ENCODE peak calls at places on chromosomes 11 and 22, in five cellular contexts. G, M, L, Y and V are unnamed samples.
A peak's percentile ranks its signal among the peaks of the same experiment; 100 is the strongest.

GRCh38 chr11:65569973-65570918 is at the start of gene ZNRD2:
- DNase-seq in G (peak; percentile 94), M (peak; percentile 98), Y (peak; percentile 97), L (peak; percentile 90), V (peak; percentile 99)

GRCh38 chr11:2096919-2097301 is 42.3 kb downstream of the IGF2 start:
- DNase-seq in G (no peak), L (no peak), M (no peak), Y (no peak), V (peak; percentile 64)

GRCh38 chr22:23856721-23857605 is 712 bp upstream of the SLC2A11 start:
- DNase-seq in M (peak; percentile 76), G (no peak), Y (peak; percentile 12), L (no peak), V (no peak)

GRCh38 chr22:47625013-47625385 is 862.5 kb downstream of the TBC1D22A start:
- DNase-seq in Y (no peak), G (no peak), L (no peak), M (no peak), V (no peak)

GRCh38 chr11:92852946-92853345 is 116.5 kb upstream of the MTNR1B start:
- DNase-seq in L (no peak), G (no peak), Y (no peak), M (peak; percentile 42), V (no peak)

GRCh38 chr11:121544956-121545355 is 92.2 kb upstream of the SORL1-AS1 start:
- DNase-seq in L (no peak), Y (no peak), G (peak; percentile 9), M (no peak), V (no peak)

GRCh38 chr11:26916805-26917204 is 77.1 kb upstream of the FIBIN start:
- DNase-seq in Y (no peak), L (no peak), M (no peak), G (no peak), V (no peak)

GRCh38 chr11:94198718-94199117 is 70.1 kb downstream of the PANX1 start:
- DNase-seq in L (no peak), G (no peak), Y (no peak), M (no peak), V (no peak)

GRCh38 chr11:134949121-134949591 is 537.1 kb upstream of the B3GAT1 start:
- DNase-seq in G (no peak), L (no peak), M (no peak), Y (no peak), V (no peak)

GRCh38 chr22:31286360-31287255 is 5.7 kb downstream of the PIK3IP1 start:
- DNase-seq in Y (no peak), M (no peak), G (no peak), L (no peak), V (no peak)

GRCh38 chr11:46279393-46280099 is 2.1 kb downstream of the CREB3L1 start:
- DNase-seq in Y (no peak), G (no peak), M (peak; percentile 79), L (no peak), V (no peak)

GRCh38 chr11:117610045-117610444 is 187.0 kb downstream of the DSCAML1 start:
- DNase-seq in M (no peak), Y (no peak), L (no peak), G (no peak), V (no peak)

GRCh38 chr11:119092880-119093665 is 8.4 kb downstream of the HMBS start:
- DNase-seq in G (no peak), L (no peak), M (peak; percentile 16), Y (no peak), V (no peak)

GRCh38 chr11:79438631-79439429 is 2.0 kb downstream of the TENM4 start:
- DNase-seq in M (peak; percentile 20), L (no peak), G (no peak), Y (peak; percentile 81), V (no peak)

GRCh38 chr22:20866716-20867115 is 7.9 kb downstream of the SNAP29 start:
- DNase-seq in G (no peak), M (no peak), L (no peak), Y (no peak), V (no peak)

GRCh38 chr11:74615311-74615710 is 22.9 kb downstream of the POLD3 start:
- DNase-seq in G (no peak), Y (no peak), M (no peak), L (no peak), V (no peak)

GRCh38 chr11:105177658-105178057 is 38.1 kb upstream of the CARD18 start:
- DNase-seq in G (no peak), L (no peak), M (no peak), Y (no peak), V (no peak)

GRCh38 chr11:35313066-35313765 is 106.1 kb downstream of the SLC1A2 start:
- DNase-seq in M (no peak), G (no peak), Y (no peak), L (no peak), V (no peak)

GRCh38 chr11:69700278-69701140 is 3.3 kb downstream of the FGF19 start:
- DNase-seq in G (no peak), M (peak; percentile 85), L (no peak), Y (peak; percentile 54), V (no peak)

GRCh38 chr11:32168924-32169323 is 78.0 kb downstream of the RCN1 start:
- DNase-seq in M (no peak), G (no peak), Y (no peak), L (no peak), V (no peak)

GRCh38 chr11:17477084-17477333 is 364 bp upstream of the ABCC8 start:
- DNase-seq in L (no peak), Y (no peak), M (no peak), G (no peak), V (no peak)

GRCh38 chr22:43209971-43210370 is 23.0 kb upstream of the TTLL12 start:
- DNase-seq in G (no peak), L (no peak), M (no peak), Y (no peak), V (no peak)

GRCh38 chr22:28711820-28712777 is 29.5 kb downstream of the CHEK2 start:
- DNase-seq in L (no peak), M (no peak), G (no peak), Y (no peak), V (no peak)

GRCh38 chr11:96256213-96256580 is 86.8 kb downstream of the MAML2 start:
- DNase-seq in M (no peak), G (no peak), Y (no peak), L (no peak), V (no peak)

GRCh38 chr11:45934580-45935318 is 12.3 kb downstream of the LARGE2 start:
- DNase-seq in Y (peak; percentile 63), M (no peak), L (no peak), G (no peak), V (no peak)

GRCh38 chr11:59615132-59615636 is 390 bp downstream of the OSBP start:
- DNase-seq in G (peak; percentile 47), Y (peak; percentile 68), L (no peak), M (peak; percentile 47), V (peak; percentile 89)